ENCODE peak calls at places on chromosomes 11 and 22, in seven cellular contexts. Q is IMR-90, N is keratinocyte, B is adrenal gland, H is gastrocnemius medialis, D is left ventricle myocardium inferior, W is Caco-2. Z is an unnamed sample.

GRCh38 chr11:26753738-26754504 is 32.1 kb upstream of the SLC5A12 start:
- DNase-seq in H (peak; percentile 30), W (peak; percentile 49), D (no peak), B (peak; percentile 64), Q (peak; percentile 74), N (no peak), Z (no peak)

GRCh38 chr11:6757373-6757967 is 14.3 kb downstream of the OR2AG2 start:
- DNase-seq in Q (peak; percentile 59), D (peak; percentile 26), N (peak; percentile 13), H (peak; percentile 18), W (peak; percentile 46), B (peak; percentile 66), Z (peak; percentile 43)

GRCh38 chr11:73321342-73322110 is 13.4 kb downstream of the ARHGEF17 start:
- DNase-seq in H (no peak), Q (peak; percentile 84), W (no peak), B (peak; percentile 29), N (no peak), D (peak; percentile 75), Z (no peak)

GRCh38 chr22:20591295-20591645 is 83.9 kb downstream of the MED15 start:
- DNase-seq in N (no peak), Q (no peak), W (no peak), H (no peak), B (no peak), D (no peak), Z (no peak)

GRCh38 chr22:30238136-30238535 is 8.4 kb downstream of the LIF start:
- DNase-seq in N (no peak), D (no peak), W (no peak), H (no peak), B (peak; percentile 71), Q (no peak), Z (no peak)

GRCh38 chr11:27440090-27440489 is 32.5 kb downstream of the LGR4 start:
- DNase-seq in D (no peak), H (no peak), Q (no peak), N (no peak), W (no peak), B (no peak), Z (no peak)

GRCh38 chr11:1029686-1030085 is 6.8 kb downstream of the MUC6 start:
- DNase-seq in N (no peak), D (no peak), W (no peak), Q (no peak), B (no peak), H (no peak), Z (no peak)

GRCh38 chr11:130165601-130166456 is 6.2 kb downstream of the ST14 start:
- DNase-seq in H (no peak), D (no peak), Q (no peak), W (no peak), B (peak; percentile 48), N (no peak), Z (no peak)

GRCh38 chr22:48756146-48757111 is 1071.2 kb downstream of the BRD1 start:
- DNase-seq in W (no peak), D (no peak), Q (no peak), N (no peak), H (no peak), B (no peak), Z (no peak)

GRCh38 chr11:8959546-8960166 is 4.6 kb downstream of the TMEM9B start:
- DNase-seq in Q (peak; percentile 86), D (no peak), H (no peak), B (peak; percentile 32), W (peak; percentile 46), N (peak; percentile 55), Z (peak; percentile 51)

GRCh38 chr11:72683782-72684200 is 9.6 kb upstream of the PDE2A start:
- DNase-seq in N (no peak), B (peak; percentile 69), Q (peak; percentile 19), H (peak; percentile 41), D (peak; percentile 62), W (peak; percentile 76), Z (no peak)

GRCh38 chr22:28360846-28361424 is 318.7 kb downstream of the TTC28 start:
- DNase-seq in B (no peak), N (no peak), H (no peak), Q (no peak), W (no peak), D (no peak), Z (no peak)
- TF ChIP-seq CTCF in B (no peak), N (no peak), H (no peak), Q (no peak), W (no peak), D (no peak), Z (no peak)

GRCh38 chr11:20592741-20593140 is 6.7 kb upstream of the SLC6A5 start:
- DNase-seq in Q (no peak), W (no peak), D (no peak), N (no peak), H (no peak), B (no peak), Z (no peak)

GRCh38 chr11:20596629-20597129 is 2.7 kb upstream of the SLC6A5 start:
- DNase-seq in N (no peak), B (no peak), H (no peak), Q (no peak), D (no peak), W (no peak), Z (no peak)

GRCh38 chr11:20597137-20597923 is 2.1 kb upstream of the SLC6A5 start:
- DNase-seq in W (no peak), D (no peak), B (no peak), Q (no peak), H (no peak), N (no peak), Z (no peak)

GRCh38 chr11:20595101-20595500 is 4.3 kb upstream of the SLC6A5 start:
- DNase-seq in W (no peak), N (no peak), H (no peak), Q (no peak), D (no peak), B (no peak), Z (no peak)

DNA sequence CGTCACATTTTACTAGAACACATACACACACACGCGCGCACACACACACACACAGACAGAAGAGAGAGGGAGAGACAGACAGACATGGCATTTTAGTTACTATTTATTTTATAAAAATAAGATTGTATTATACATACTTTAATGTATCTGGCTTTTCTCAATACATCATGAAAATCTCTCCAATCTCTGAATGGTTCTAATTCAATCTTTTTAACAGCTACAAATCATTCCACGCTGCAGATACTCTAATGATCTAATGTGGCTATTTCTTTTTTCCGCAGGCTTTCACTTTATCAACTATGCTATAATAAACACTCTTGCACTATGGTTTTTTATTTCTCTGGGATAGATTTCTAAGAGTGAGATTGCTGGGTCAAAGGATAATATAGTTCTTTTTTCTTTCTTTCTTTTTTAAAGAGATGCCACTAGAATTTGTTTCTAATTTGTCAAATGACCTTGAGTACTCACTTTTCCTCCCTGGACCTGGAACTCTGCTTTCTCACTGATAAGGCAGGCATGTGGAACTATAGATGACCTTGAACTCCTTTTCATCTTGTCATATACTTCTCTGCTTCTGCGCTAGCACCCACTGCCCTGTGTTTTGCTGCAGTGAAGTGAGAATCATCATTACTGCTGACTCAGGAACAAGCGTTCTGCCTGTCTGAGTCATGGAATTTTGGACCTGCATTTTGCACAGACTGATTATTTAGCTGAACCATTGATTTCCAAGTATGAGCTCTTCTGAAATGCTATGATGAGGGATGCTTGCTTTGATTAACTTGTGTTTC is 4.9 kb upstream of the SLC6A5 start:
- DNase-seq in D (no peak), Q (no peak), N (no peak), W (no peak), B (no peak), H (no peak), Z (no peak)
- H3K27me3 ChIP-seq in D (peaks cover 91% of the 10 kb centered on the region), Q (peaks cover 36% of the 10 kb centered on the region), N (peaks cover 50% of the 10 kb centered on the region), W (no peaks in the 10 kb centered on the region), B (peaks cover 54% of the 10 kb centered on the region), H (peaks cover 52% of the 10 kb centered on the region), Z (peaks cover 43% of the 10 kb centered on the region)

GRCh38 chr11:43803766-43804165 is 76.9 kb upstream of the ALKBH3 start:
- DNase-seq in D (no peak), H (no peak), Q (no peak), N (no peak), B (no peak), W (no peak), Z (no peak)

GRCh38 chr11:43797866-43798265 is 82.8 kb upstream of the ALKBH3 start:
- DNase-seq in W (no peak), Q (no peak), D (no peak), B (no peak), H (no peak), N (no peak), Z (no peak)

GRCh38 chr11:43806976-43807375 is 73.7 kb upstream of the ALKBH3 start:
- DNase-seq in N (no peak), H (no peak), B (no peak), W (no peak), Q (no peak), D (no peak), Z (no peak)

GRCh38 chr11:43797337-43797736 is 83.3 kb upstream of the ALKBH3 start:
- DNase-seq in W (no peak), N (no peak), B (no peak), H (no peak), Q (no peak), D (no peak), Z (no peak)

GRCh38 chr11:43802509-43802908 is 78.1 kb upstream of the ALKBH3 start:
- DNase-seq in Q (peak; percentile 16), D (no peak), H (no peak), B (no peak), W (no peak), N (no peak), Z (no peak)
- TF ChIP-seq CTCF in Q (peak; percentile 47), D (peak; percentile 30), H (no peak), B (no peak), W (peak; percentile 63), N (no peak), Z (peak; percentile 27)

GRCh38 chr11:86596861-86597632 is 75.4 kb downstream of the ME3 start:
- DNase-seq in Q (peak; percentile 43), H (no peak), B (peak; percentile 59), N (no peak), W (no peak), D (no peak), Z (no peak)

GRCh38 chr11:86593833-86594232 is 78.6 kb downstream of the ME3 start:
- DNase-seq in Q (no peak), H (no peak), D (no peak), N (no peak), W (no peak), B (no peak), Z (no peak)

GRCh38 chr11:86594746-86595145 is 77.7 kb downstream of the ME3 start:
- DNase-seq in W (no peak), N (peak; percentile 46), Q (peak; percentile 71), B (no peak), D (no peak), H (no peak), Z (no peak)

GRCh38 chr11:86592659-86593451 is 79.6 kb downstream of the ME3 start:
- DNase-seq in H (peak; percentile 34), B (peak; percentile 94), D (no peak), Q (peak; percentile 87), W (peak; percentile 91), N (peak; percentile 81), Z (peak; percentile 94)

DNA sequence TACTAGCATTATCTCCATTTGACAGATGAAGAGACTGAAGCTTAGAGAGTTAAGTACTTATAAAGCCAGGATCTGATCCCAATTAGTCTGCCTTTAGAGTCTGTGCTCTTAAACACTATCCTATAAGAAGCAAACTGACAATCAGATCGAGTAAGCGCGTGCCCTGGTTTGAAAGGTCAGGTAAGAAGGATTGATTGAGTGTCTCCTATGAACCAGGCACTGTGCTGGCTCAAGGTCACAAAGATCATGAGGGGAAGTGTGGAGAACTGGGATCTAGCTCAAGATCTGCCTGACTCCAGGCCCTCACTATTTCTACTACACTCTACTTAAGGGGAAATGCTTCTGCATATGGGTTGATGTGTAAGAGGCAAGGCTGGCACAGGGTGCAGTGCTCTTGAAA is 77.0 kb downstream of the ME3 start:
- DNase-seq in D (no peak), B (no peak), Q (no peak), W (peak; percentile 56), N (no peak), H (no peak), Z (no peak)
- H3K27me3 ChIP-seq in D (no peaks in the 10 kb centered on the region), B (no peaks in the 10 kb centered on the region), Q (no peaks in the 10 kb centered on the region), W (no peaks in the 10 kb centered on the region), N (no peaks in the 10 kb centered on the region), H (no peaks in the 10 kb centered on the region), Z (no peaks in the 10 kb centered on the region)

Z was measured in kidney epithelial cell.